ENCODE peak calls at places on chromosomes 16 and 17, in four cellular contexts. G is thoracic aorta, W is OCI-LY7, I is tibial nerve. C is an unnamed sample.

GRCh38 chr16:82138478-82139285 is 31.3 kb downstream of the MPHOSPH6 start:
- DNase-seq in G (no peak), W (no peak), I (no peak), C (no peak)

GRCh38 chr16:77943770-77944169 is 78.6 kb upstream of the CLEC3A start:
- DNase-seq in G (no peak), W (no peak), I (no peak), C (no peak)

GRCh38 chr16:85337910-85338637 is 225.8 kb upstream of the CIBAR2 start:
- DNase-seq in G (no peak), W (no peak), I (no peak), C (no peak)

GRCh38 chr17:27461192-27461859 is 5.1 kb downstream of the KSR1 start:
- DNase-seq in G (no peak), W (no peak), I (no peak), C (no peak)

GRCh38 chr17:38464723-38465419 is 36.6 kb downstream of the ARHGAP23 start:
- DNase-seq in G (no peak), W (no peak), I (peak), C (peak)

GRCh38 chr16:51538707-51539604 is 387.9 kb upstream of the SALL1 start:
- DNase-seq in G (no peak), W (no peak), I (no peak), C (peak)

GRCh38 chr16:72066747-72067146 is 3.7 kb downstream of the HPR start:
- DNase-seq in G (no peak), W (peak), I (no peak), C (peak)

GRCh38 chr16:77273-77806 is 685 bp upstream of the MPG start:
- DNase-seq in G (no peak), W (peak), I (no peak), C (peak)

GRCh38 chr17:74737299-74738050 is 419 bp downstream of the RAB37 start:
- DNase-seq in G (no peak), W (peak), I (no peak), C (no peak)

DNA sequence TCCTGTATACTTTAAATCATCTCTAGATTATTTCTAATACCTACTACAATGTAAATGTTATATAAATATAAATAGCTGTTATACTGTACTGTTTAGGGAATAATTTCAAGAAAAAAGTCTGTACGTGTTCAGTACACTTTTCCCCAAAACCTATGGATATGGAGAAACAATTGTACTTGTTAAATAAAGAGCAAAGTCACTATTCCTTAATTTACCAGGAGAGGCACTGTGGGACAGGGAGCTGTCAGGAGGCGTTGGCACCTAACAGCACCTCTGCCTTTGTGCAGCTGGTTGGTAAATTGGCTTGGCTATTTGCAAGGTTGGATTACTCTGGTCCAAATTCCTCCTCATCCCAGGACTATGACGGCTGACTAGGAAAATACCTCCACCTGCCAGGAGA is 28.0 kb downstream of the CRHR1 start:
- DNase-seq in G (no peak), W (peak), I (no peak), C (peak)
- TF ChIP-seq CTCF in G (no peak), W (peak), I (no peak), C (peak)

GRCh38 chr17:8465381-8466158 is 29.9 kb downstream of the NDEL1 start:
- DNase-seq in G (no peak), W (no peak), I (no peak), C (peak)
- H3K4me3 ChIP-seq in G (peak), W (no peak), I (no peak), C (no peak)

GRCh38 chr17:77281904-77282367 is 141.2 kb downstream of the SEC14L1 start:
- DNase-seq in G (no peak), W (peak), I (no peak), C (no peak)

GRCh38 chr17:77279448-77280303 is 138.9 kb downstream of the SEC14L1 start:
- DNase-seq in G (no peak), W (no peak), I (no peak), C (no peak)

GRCh38 chr17:77282524-77283515 is 142.1 kb downstream of the SEC14L1 start:
- DNase-seq in G (no peak), W (peak), I (no peak), C (no peak)

GRCh38 chr17:77280304-77280910 is 139.6 kb downstream of the SEC14L1 start:
- DNase-seq in G (no peak), W (no peak), I (no peak), C (no peak)

GRCh38 chr17:77281024-77281903 is 140.5 kb downstream of the SEC14L1 start:
- DNase-seq in G (no peak), W (peak), I (no peak), C (no peak)
- TF ChIP-seq CTCF in G (no peak), W (peak), I (no peak), C (no peak)

GRCh38 chr16:27365142-27366089 is 36.6 kb upstream of the IL21R start:
- DNase-seq in G (no peak), W (no peak), I (no peak), C (peak)

GRCh38 chr16:27362570-27363245 is 39.3 kb upstream of the IL21R start:
- DNase-seq in G (no peak), W (no peak), I (no peak), C (no peak)

GRCh38 chr16:27363246-27363632 is 38.7 kb upstream of the IL21R start:
- DNase-seq in G (no peak), W (no peak), I (no peak), C (no peak)

GRCh38 chr16:27363797-27364196 is 38.2 kb upstream of the IL21R start:
- DNase-seq in G (no peak), W (no peak), I (no peak), C (no peak)

GRCh38 chr16:27364493-27365141 is 37.4 kb upstream of the IL21R start:
- DNase-seq in G (no peak), W (no peak), I (no peak), C (no peak)
- H3K4me3 ChIP-seq in G (no peak), W (no peak), I (no peak), C (no peak)

GRCh38 chr17:33642002-33642401 is 348.9 kb upstream of the ASIC2 start:
- DNase-seq in G (no peak), W (peak), I (no peak), C (no peak)
- TF ChIP-seq CTCF in G (no peak), W (peak), I (no peak), C (no peak)

DNA sequence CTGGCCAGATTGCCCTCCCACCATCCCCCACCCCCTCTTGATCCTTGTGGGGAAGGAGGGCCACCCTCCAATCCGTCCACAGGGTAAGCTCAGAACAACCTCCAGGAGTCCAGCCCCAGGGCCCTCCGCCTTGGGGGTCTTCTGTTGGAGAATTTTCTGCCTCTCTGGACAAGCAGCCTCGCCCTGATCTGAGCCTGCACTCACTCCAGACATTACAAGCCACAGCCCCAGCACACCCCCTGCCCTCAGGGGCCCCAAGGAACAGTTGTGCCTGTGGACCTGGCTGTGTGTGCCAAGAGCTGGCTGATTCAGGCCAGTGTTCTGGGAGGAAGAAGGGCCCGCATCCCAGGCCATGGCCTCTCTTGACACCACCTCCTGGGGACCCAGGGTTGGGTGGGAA is 466 bp upstream of the ARHGAP27 start:
- DNase-seq in G (no peak), W (no peak), I (no peak), C (no peak)
- H3K4me3 ChIP-seq in G (peak), W (no peak), I (peak), C (no peak)

C was measured in choroid plexus epithelial cell.